ENCODE peak calls at places on chromosomes 16 and 17, in four cellular contexts. G is ovary, L is HCT116, X is tibial nerve. V is an unnamed sample.

GRCh38 chr17:76161113-76161512 is 20.1 kb upstream of the FOXJ1 start:
- DNase-seq in G (no peak), L (no peak), X (no peak), V (no peak)

GRCh38 chr16:54526916-54527315 is 240.3 kb upstream of the IRX3 start:
- DNase-seq in G (no peak), L (no peak), X (no peak), V (no peak)

GRCh38 chr17:80195671-80196529 is 24.2 kb downstream of the SGSH start:
- DNase-seq in G (no peak), L (no peak), X (no peak), V (no peak)

GRCh38 chr16:1378087-1378803 is 26.5 kb downstream of the GNPTG start:
- DNase-seq in G (no peak), L (no peak), X (no peak), V (no peak)

GRCh38 chr17:15303851-15304250 is 37.5 kb downstream of the TEKT3 start:
- DNase-seq in G (no peak), L (no peak), X (no peak), V (no peak)

GRCh38 chr17:6497496-6498221 is 53.4 kb downstream of the PIMREG start:
- DNase-seq in G (no peak), L (no peak), X (no peak), V (no peak)

GRCh38 chr16:89034573-89034961 is 57.6 kb upstream of the CBFA2T3 start:
- DNase-seq in G (no peak), L (no peak), X (no peak), V (no peak)

GRCh38 chr17:17181666-17182600 is 24.2 kb downstream of the PLD6 start:
- DNase-seq in G (no peak), L (no peak), X (no peak), V (no peak)

GRCh38 chr17:45825792-45826191 is 18.9 kb upstream of the SPPL2C start:
- DNase-seq in G (no peak), L (no peak), X (no peak), V (no peak)

GRCh38 chr16:8963010-8963824 is 489 bp downstream of the USP7 start:
- DNase-seq in G (no peak), L (no peak), X (no peak), V (no peak)

GRCh38 chr16:25219070-25219737 is 2.5 kb downstream of the AQP8 start:
- DNase-seq in G (no peak), L (no peak), X (no peak), V (no peak)

GRCh38 chr16:68481636-68482035 is 33.3 kb upstream of the SMPD3 start:
- DNase-seq in G (no peak), L (no peak), X (no peak), V (no peak)

GRCh38 chr16:23385441-23385840 is 67.5 kb downstream of the COG7 start:
- DNase-seq in G (no peak), L (no peak), X (no peak), V (no peak)

GRCh38 chr16:88878967-88879787 is 12.7 kb upstream of the PABPN1L start:
- DNase-seq in G (no peak), L (no peak), X (no peak), V (no peak)

GRCh38 chr16:84927621-84928591 is 83.4 kb downstream of the ZDHHC7 start:
- DNase-seq in G (peak; percentile 64), L (no peak), X (no peak), V (no peak)

GRCh38 chr17:39014044-39014794 is 47.0 kb upstream of the FBXO47 start:
- DNase-seq in G (no peak), L (no peak), X (no peak), V (no peak)

GRCh38 chr16:65745201-65745600 is 621.3 kb upstream of the CDH5 start:
- DNase-seq in G (no peak), L (no peak), X (no peak), V (no peak)

GRCh38 chr17:64679710-64680216 is 17.7 kb upstream of the SMURF2 start:
- DNase-seq in G (no peak), L (peak; percentile 91), X (no peak), V (no peak)

GRCh38 chr17:38620551-38621277 is 15.0 kb upstream of the SRCIN1 start:
- DNase-seq in G (no peak), L (no peak), X (no peak), V (no peak)

GRCh38 chr16:49441366-49441780 is 67.8 kb downstream of the C16orf78 start:
- DNase-seq in G (peak; percentile 13), L (no peak), X (no peak), V (no peak)

GRCh38 chr16:65663774-65664173 is 541.9 kb upstream of the CDH11 start:
- DNase-seq in G (no peak), L (no peak), X (no peak), V (no peak)

DNA sequence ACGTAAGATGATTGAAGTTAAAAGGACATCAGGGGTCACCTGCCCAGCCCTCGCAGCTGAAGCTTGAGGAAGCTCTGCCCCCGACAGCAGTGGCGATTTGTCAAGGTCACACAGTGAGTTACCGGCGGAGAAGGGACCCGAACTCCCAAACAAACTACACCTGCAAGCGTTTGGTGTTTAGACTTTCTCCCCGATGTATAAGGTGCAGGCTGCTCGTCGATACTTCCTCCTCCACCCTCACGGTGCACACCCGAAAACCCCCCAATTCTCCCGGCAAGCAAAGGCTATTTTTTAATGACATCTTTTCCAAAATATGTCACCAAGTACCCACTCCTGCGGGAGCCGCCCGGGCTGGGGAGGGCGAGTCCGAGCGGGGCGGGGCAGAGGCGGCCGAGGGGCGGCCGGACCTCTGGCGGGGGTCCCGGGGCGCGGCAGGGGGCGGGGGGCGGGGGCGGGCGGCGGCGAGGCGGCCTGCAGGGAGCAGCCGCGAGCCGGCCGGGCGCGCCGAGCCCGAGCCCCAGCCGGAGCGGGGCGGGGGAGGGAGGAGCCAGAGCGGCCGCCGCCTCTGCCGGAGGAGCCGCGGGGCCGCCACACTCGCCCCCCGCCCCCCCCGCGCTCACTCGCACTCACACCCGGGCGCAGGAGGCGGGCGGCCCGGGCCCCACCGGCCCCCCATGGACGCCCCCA is at the start of gene THRA:
- DNase-seq in G (peak; percentile 78), L (no peak), X (peak; percentile 55), V (no peak)
- TF ChIP-seq CTCF in G (no peak), L (no peak), X (peak; percentile 24), V (no peak)

DNA sequence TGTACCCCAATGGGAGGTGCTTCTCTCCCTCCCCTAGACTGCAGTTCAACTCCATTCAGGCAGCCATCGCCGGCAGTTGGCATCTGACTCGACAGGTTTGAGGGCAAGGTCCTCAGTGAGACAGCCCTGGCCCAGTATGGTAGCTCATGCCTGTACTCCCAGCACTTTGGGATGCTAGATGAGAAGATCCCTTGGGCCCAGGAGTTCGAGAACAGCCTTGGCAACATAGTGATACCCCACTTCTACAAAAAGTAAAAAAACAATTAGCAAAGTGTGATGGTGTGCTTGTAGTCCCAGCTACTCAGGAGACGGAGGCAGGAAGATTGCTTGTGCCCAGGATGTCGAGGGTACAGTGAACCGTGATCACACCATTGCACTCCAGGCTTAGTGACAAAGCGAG is 12.1 kb downstream of the VPS35L start:
- DNase-seq in G (no peak), L (no peak), X (no peak), V (no peak)
- H3K4me3 ChIP-seq in G (no peak overlapping the region), L (no peak overlapping the region), X (no peak overlapping the region), V (no peak overlapping the region)

DNA sequence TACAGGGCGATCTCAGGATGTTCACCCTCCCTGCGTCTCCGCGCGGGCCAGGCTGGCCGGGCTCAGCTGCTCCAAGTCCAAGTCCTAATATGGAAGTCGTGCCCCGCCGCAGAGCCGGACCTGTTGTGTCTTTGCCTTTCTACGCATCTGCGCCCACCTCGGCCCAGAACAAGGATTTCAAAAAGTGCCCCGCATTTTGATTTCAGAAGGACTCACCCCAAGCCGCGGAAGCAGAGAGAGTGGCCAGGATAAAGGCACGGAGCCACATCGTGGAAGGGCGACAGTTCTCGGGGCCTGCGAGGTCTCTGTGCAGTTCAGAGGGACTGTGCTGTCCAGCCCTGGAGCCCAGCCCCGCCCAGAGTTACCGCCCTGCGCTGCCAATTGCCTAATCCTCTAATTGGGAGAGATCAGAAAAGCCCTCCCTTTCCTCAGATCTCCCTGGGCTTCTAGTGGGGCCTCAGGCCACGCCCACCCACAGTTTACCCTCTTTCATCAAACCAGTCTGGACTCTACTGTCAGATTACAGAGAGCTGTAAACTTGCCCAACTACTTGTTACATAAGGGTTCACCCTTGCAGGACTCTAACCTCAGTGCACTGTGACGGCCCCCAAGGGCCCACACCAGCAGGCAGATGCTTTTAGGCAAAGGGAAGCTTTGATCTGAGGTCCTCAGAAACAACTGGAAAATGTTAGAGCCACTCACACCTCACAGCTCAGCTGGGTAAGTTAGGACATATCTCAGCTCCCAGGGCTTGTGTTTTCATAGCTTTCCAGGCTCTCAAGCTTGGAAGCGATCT is at the start of gene CES1:
- DNase-seq in G (no peak), L (no peak), X (peak; percentile 63), V (no peak)
- TF ChIP-seq POLR2A in G (no peak), L (no peak), X (no peak), V (no peak)

GRCh38 chr17:42027961-42028790 is 8.3 kb downstream of the NKIRAS2 start:
- DNase-seq in G (no peak), L (peak; percentile 39), X (no peak), V (no peak)

GRCh38 chr17:42026821-42027539 is 7.1 kb downstream of the NKIRAS2 start:
- DNase-seq in G (no peak), L (no peak), X (no peak), V (no peak)

GRCh38 chr17:42027540-42027889 is 7.6 kb downstream of the NKIRAS2 start:
- DNase-seq in G (no peak), L (no peak), X (no peak), V (no peak)

GRCh38 chr17:42031584-42031983 is 11.7 kb downstream of the NKIRAS2 start:
- DNase-seq in G (no peak), L (no peak), X (no peak), V (no peak)

DNA sequence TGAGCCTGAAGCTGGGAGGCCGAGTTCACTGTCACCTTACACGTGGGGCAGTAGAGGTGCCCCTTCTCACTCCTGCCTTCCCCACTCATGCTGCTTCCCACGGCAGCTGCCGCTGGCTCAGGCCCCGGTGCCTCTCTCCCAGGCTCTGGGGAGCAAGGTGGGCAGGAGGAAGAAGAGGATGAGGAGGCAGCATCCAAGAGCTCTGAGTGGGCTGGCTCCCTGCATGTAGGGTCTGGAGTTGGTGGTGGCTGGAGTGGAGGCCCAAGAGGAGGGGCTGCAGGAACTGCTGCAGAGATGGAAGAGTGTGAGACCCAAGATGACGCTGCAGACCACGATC is 8.9 kb downstream of the NKIRAS2 start:
- DNase-seq in G (no peak), L (no peak), X (no peak), V (no peak)
- TF ChIP-seq CTCF in G (no peak), L (no peak), X (no peak), V (no peak)

DNA sequence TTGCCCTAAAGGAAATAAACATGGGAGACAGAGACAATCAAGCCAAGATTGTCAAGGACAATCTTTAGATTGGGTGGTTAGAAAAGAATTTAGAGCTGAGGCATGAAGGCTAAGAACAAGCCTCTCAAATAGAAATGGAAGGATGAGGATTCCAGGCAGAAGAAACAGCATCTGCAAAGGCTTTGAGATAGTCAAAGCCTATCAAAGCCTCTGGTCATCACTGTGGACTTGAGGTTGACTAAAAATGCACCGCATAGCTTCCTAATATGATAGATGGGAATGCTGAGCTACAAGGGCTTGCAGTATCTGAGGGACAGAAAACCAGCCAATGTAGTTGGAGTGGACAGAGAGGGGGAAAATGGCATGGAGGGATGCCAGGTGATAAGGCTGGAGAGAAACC is 109.8 kb upstream of the FAM20A start:
- DNase-seq in G (no peak), L (no peak), X (no peak), V (no peak)
- H3K4me3 ChIP-seq in G (no peak overlapping the region), L (no peak overlapping the region), X (no peak overlapping the region), V (no peak overlapping the region)

V was measured in esophagus squamous epithelium.